ENCODE peak calls at places on chromosomes 6 and 20, in five cellular contexts. One of them, this sample, is unnamed.

GRCh38 chr20:47040506-47041125 is 146.0 kb downstream of the EYA2 start:
- DNase-seq in NCI-H1930: no peak
- DNase-seq in heart right ventricle: no peak
- DNase-seq in stimulated activated CD8-positive, alpha-beta memory T cell treated with anti-CD3 and anti-CD28 coated beads, Interleukin-12 subunit alpha, Interleukin-12 subunit beta, amount 100 ng/mL, for 4 hours: no peak
- DNase-seq in sigmoid colon: no peak
- DNase-seq in this sample: no peak

GRCh38 chr20:17835941-17836861 is 132.4 kb downstream of the SNX5 start:
- DNase-seq in sigmoid colon: peak; percentile 94
- DNase-seq in NCI-H1930: no peak
- DNase-seq in stimulated activated CD8-positive, alpha-beta memory T cell treated with anti-CD3 and anti-CD28 coated beads, Interleukin-12 subunit alpha, Interleukin-12 subunit beta, amount 100 ng/mL, for 4 hours: no peak
- DNase-seq in heart right ventricle: peak; percentile 87
- DNase-seq in this sample: no peak

GRCh38 chr20:47867831-47868230 is 82.5 kb upstream of the SULF2 start:
- DNase-seq in sigmoid colon: no peak
- DNase-seq in heart right ventricle: no peak
- DNase-seq in NCI-H1930: no peak
- DNase-seq in stimulated activated CD8-positive, alpha-beta memory T cell treated with anti-CD3 and anti-CD28 coated beads, Interleukin-12 subunit alpha, Interleukin-12 subunit beta, amount 100 ng/mL, for 4 hours: no peak
- DNase-seq in this sample: no peak

GRCh38 chr20:57577679-57578475 is 17.0 kb downstream of the PCK1 start:
- DNase-seq in heart right ventricle: no peak
- DNase-seq in stimulated activated CD8-positive, alpha-beta memory T cell treated with anti-CD3 and anti-CD28 coated beads, Interleukin-12 subunit alpha, Interleukin-12 subunit beta, amount 100 ng/mL, for 4 hours: no peak
- DNase-seq in sigmoid colon: no peak
- DNase-seq in NCI-H1930: no peak
- DNase-seq in this sample: no peak

GRCh38 chr6:41371461-41371991 is 36.1 kb downstream of the NCR2 start:
- DNase-seq in stimulated activated CD8-positive, alpha-beta memory T cell treated with anti-CD3 and anti-CD28 coated beads, Interleukin-12 subunit alpha, Interleukin-12 subunit beta, amount 100 ng/mL, for 4 hours: no peak
- DNase-seq in heart right ventricle: peak; percentile 50
- DNase-seq in NCI-H1930: peak; percentile 33
- DNase-seq in sigmoid colon: peak; percentile 76
- DNase-seq in this sample: no peak

GRCh38 chr20:54680872-54681297 is 205.5 kb downstream of the DOK5 start:
- DNase-seq in sigmoid colon: no peak
- DNase-seq in stimulated activated CD8-positive, alpha-beta memory T cell treated with anti-CD3 and anti-CD28 coated beads, Interleukin-12 subunit alpha, Interleukin-12 subunit beta, amount 100 ng/mL, for 4 hours: no peak
- DNase-seq in heart right ventricle: no peak
- DNase-seq in NCI-H1930: peak; percentile 38
- DNase-seq in this sample: no peak

GRCh38 chr6:98747960-98748359 is 86.4 kb upstream of the POU3F2 start:
- DNase-seq in stimulated activated CD8-positive, alpha-beta memory T cell treated with anti-CD3 and anti-CD28 coated beads, Interleukin-12 subunit alpha, Interleukin-12 subunit beta, amount 100 ng/mL, for 4 hours: no peak
- DNase-seq in sigmoid colon: no peak
- DNase-seq in NCI-H1930: no peak
- DNase-seq in heart right ventricle: no peak
- DNase-seq in this sample: no peak

GRCh38 chr6:155850408-155850841 is 394.8 kb upstream of the NOX3 start:
- DNase-seq in NCI-H1930: no peak
- DNase-seq in sigmoid colon: no peak
- DNase-seq in heart right ventricle: no peak
- DNase-seq in stimulated activated CD8-positive, alpha-beta memory T cell treated with anti-CD3 and anti-CD28 coated beads, Interleukin-12 subunit alpha, Interleukin-12 subunit beta, amount 100 ng/mL, for 4 hours: no peak
- DNase-seq in this sample: no peak

GRCh38 chr20:10609726-10610125 is 64.1 kb downstream of the JAG1 start:
- DNase-seq in heart right ventricle: no peak
- DNase-seq in NCI-H1930: no peak
- DNase-seq in sigmoid colon: no peak
- DNase-seq in stimulated activated CD8-positive, alpha-beta memory T cell treated with anti-CD3 and anti-CD28 coated beads, Interleukin-12 subunit alpha, Interleukin-12 subunit beta, amount 100 ng/mL, for 4 hours: no peak
- DNase-seq in this sample: no peak

GRCh38 chr6:5453531-5453930 is 192.2 kb downstream of the FARS2 start:
- DNase-seq in heart right ventricle: no peak
- DNase-seq in sigmoid colon: no peak
- DNase-seq in NCI-H1930: no peak
- DNase-seq in stimulated activated CD8-positive, alpha-beta memory T cell treated with anti-CD3 and anti-CD28 coated beads, Interleukin-12 subunit alpha, Interleukin-12 subunit beta, amount 100 ng/mL, for 4 hours: no peak
- DNase-seq in this sample: no peak

GRCh38 chr20:24607402-24607801 is 138.0 kb downstream of the SYNDIG1 start:
- DNase-seq in sigmoid colon: no peak
- DNase-seq in NCI-H1930: no peak
- DNase-seq in stimulated activated CD8-positive, alpha-beta memory T cell treated with anti-CD3 and anti-CD28 coated beads, Interleukin-12 subunit alpha, Interleukin-12 subunit beta, amount 100 ng/mL, for 4 hours: no peak
- DNase-seq in heart right ventricle: no peak
- DNase-seq in this sample: no peak

GRCh38 chr6:124441430-124441829 is 520.8 kb upstream of the RNF217 start:
- DNase-seq in stimulated activated CD8-positive, alpha-beta memory T cell treated with anti-CD3 and anti-CD28 coated beads, Interleukin-12 subunit alpha, Interleukin-12 subunit beta, amount 100 ng/mL, for 4 hours: no peak
- DNase-seq in heart right ventricle: no peak
- DNase-seq in NCI-H1930: no peak
- DNase-seq in sigmoid colon: no peak
- DNase-seq in this sample: no peak

This sample was measured in NK-92 treated with Interleukin-12 subunit alpha and Interleukin-12 subunit beta, amount 100 ng/mL, for 24 hours.